ENCODE peak calls at places on chromosomes 13 and 19, in eight cellular contexts. A is tibial artery, F is GM23338, N is suprapubic skin, E is astrocyte, R is fibroblast of lung, G is right lobe of liver, X is colonic mucosa. D is an unnamed sample. For H3K36me3, the result is how much of the 10 kb centered on the place peaks cover.

GRCh38 chr13:42328672-42329071 is 56.7 kb downstream of the AKAP11 start:
- DNase-seq in A (no peak), F (no peak), N (no peak), E (no peak), R (no peak), G (no peak), X (no peak), D (no peak)

GRCh38 chr13:34340534-34340933 is 522.6 kb downstream of the RFC3 start:
- DNase-seq in A (peak), F (no peak), N (peak), E (no peak), R (peak), G (no peak), X (no peak), D (no peak)

GRCh38 chr19:51259348-51260245 is 8.7 kb downstream of the SIGLECL1 start:
- DNase-seq in A (peak), F (peak), N (no peak), E (no peak), R (no peak), G (no peak), X (peak), D (peak)

GRCh38 chr19:8552810-8553209 is 24.4 kb downstream of the MYO1F start:
- DNase-seq in A (no peak), F (peak), N (no peak), E (peak), R (peak), G (no peak), X (no peak), D (peak)

GRCh38 chr19:2372076-2372612 is 12.1 kb downstream of the TMPRSS9 start:
- DNase-seq in A (no peak), F (no peak), N (no peak), E (no peak), R (no peak), G (no peak), X (no peak), D (no peak)

GRCh38 chr13:104483631-104484030 is 1417.4 kb upstream of the SLC10A2 start:
- DNase-seq in A (no peak), F (no peak), N (no peak), E (no peak), R (no peak), G (no peak), X (no peak), D (no peak)

GRCh38 chr13:71517004-71517403 is 350.0 kb downstream of the DACH1 start:
- DNase-seq in A (no peak), F (no peak), N (no peak), E (no peak), R (peak), G (no peak), X (peak), D (no peak)

GRCh38 chr19:36963262-36963661 is 47.1 kb downstream of the ZNF568 start:
- DNase-seq in A (no peak), F (no peak), N (no peak), E (no peak), R (no peak), G (no peak), X (no peak), D (peak)

GRCh38 chr19:2841858-2842574 is 741 bp downstream of the ZNF555 start:
- DNase-seq in A (no peak), F (peak), N (no peak), E (no peak), R (no peak), G (no peak), X (no peak), D (no peak)

GRCh38 chr13:26050568-26051230 is 1.1 kb downstream of the SHISA2 start:
- DNase-seq in A (no peak), F (peak), N (no peak), E (peak), R (peak), G (no peak), X (no peak), D (peak)

GRCh38 chr19:35034588-35035382 is 4.5 kb downstream of the SCN1B start:
- DNase-seq in A (no peak), F (no peak), N (no peak), E (no peak), R (no peak), G (no peak), X (no peak), D (no peak)

GRCh38 chr19:35032356-35032865 is 2.1 kb downstream of the SCN1B start:
- DNase-seq in A (no peak), F (no peak), N (no peak), E (no peak), R (no peak), G (no peak), X (no peak), D (no peak)

GRCh38 chr19:35034005-35034502 is 3.8 kb downstream of the SCN1B start:
- DNase-seq in A (no peak), F (no peak), N (no peak), E (no peak), R (no peak), G (no peak), X (no peak), D (no peak)

GRCh38 chr19:35031072-35031881 is 1.0 kb downstream of the SCN1B start:
- DNase-seq in A (peak), F (peak), N (no peak), E (peak), R (peak), G (no peak), X (no peak), D (no peak)

GRCh38 chr19:35033067-35034004 is 3.1 kb downstream of the SCN1B start:
- DNase-seq in A (no peak), F (no peak), N (no peak), E (no peak), R (no peak), G (no peak), X (no peak), D (no peak)
- TF ChIP-seq CTCF in A (no peak), F (no peak), N (no peak), E (no peak), R (no peak), G (no peak), X (no peak), D (no peak)

GRCh38 chr13:27496006-27496405 is 45.6 kb upstream of the MTIF3 start:
- DNase-seq in A (no peak), F (no peak), N (no peak), E (no peak), R (no peak), G (no peak), X (no peak), D (no peak)

GRCh38 chr13:27500806-27501534 is 50.6 kb upstream of the MTIF3 start:
- DNase-seq in A (no peak), F (no peak), N (no peak), E (no peak), R (peak), G (no peak), X (no peak), D (peak)

GRCh38 chr13:27493981-27494380 is 43.6 kb upstream of the MTIF3 start:
- DNase-seq in A (no peak), F (no peak), N (no peak), E (no peak), R (no peak), G (no peak), X (no peak), D (no peak)

DNA sequence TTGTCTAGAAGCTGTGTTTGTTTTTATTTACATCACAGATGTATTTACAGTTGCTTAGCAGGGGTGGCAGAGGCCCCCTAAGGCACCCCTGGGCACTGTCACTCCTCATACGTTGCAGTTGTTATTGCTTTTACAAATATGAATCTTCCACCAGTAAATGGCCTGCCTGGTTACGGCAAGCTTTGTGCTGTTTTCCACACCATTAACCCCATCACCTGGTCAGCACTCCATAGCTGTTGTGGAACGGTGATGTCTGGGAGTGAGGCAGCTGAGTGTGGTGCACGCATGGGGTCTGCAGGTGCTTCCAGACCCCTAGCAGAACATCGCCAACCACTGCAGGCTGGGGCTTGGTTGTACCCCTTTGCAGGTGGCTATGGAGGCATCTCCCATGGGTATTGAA is 46.5 kb upstream of the MTIF3 start:
- DNase-seq in A (no peak), F (no peak), N (no peak), E (no peak), R (no peak), G (no peak), X (no peak), D (no peak)
- H3K36me3 ChIP-seq in A (under half), F (under half), N (under half), E (under half), R (under half), G (under half), X (under half), D (under half)

GRCh38 chr19:45037393-45038169 is 1.3 kb upstream of the CLASRP start:
- DNase-seq in A (no peak), F (peak), N (no peak), E (no peak), R (no peak), G (no peak), X (no peak), D (no peak)
- TF ChIP-seq CTCF in A (no peak), F (peak), N (no peak), E (no peak), R (no peak), G (no peak), X (no peak), D (no peak)

GRCh38 chr13:99523838-99524237 is 22.6 kb downstream of the TM9SF2 start:
- DNase-seq in A (no peak), F (no peak), N (no peak), E (no peak), R (no peak), G (no peak), X (no peak), D (no peak)
- H3K36me3 ChIP-seq in A (under half), F (under half), N (half or more), E (under half), R (under half), G (under half), X (under half), D (under half)

GRCh38 chr19:16185123-16185924 is at the start of gene FAM32A:
- DNase-seq in A (peak), F (peak), N (peak), E (peak), R (peak), G (peak), X (peak), D (peak)
- TF ChIP-seq CTCF in A (peak), F (peak), N (peak), E (peak), R (peak), G (peak), X (peak), D (peak)

GRCh38 chr19:40342644-40343311 is 5.4 kb downstream of the C19orf47 start:
- DNase-seq in A (no peak), F (no peak), N (no peak), E (no peak), R (no peak), G (no peak), X (no peak), D (no peak)
- H3K36me3 ChIP-seq in A (under half), F (under half), N (under half), E (under half), R (under half), G (under half), X (under half), D (under half)

GRCh38 chr13:47121092-47121763 is 224.4 kb upstream of the HTR2A start:
- DNase-seq in A (no peak), F (no peak), N (no peak), E (no peak), R (no peak), G (no peak), X (no peak), D (no peak)

DNA sequence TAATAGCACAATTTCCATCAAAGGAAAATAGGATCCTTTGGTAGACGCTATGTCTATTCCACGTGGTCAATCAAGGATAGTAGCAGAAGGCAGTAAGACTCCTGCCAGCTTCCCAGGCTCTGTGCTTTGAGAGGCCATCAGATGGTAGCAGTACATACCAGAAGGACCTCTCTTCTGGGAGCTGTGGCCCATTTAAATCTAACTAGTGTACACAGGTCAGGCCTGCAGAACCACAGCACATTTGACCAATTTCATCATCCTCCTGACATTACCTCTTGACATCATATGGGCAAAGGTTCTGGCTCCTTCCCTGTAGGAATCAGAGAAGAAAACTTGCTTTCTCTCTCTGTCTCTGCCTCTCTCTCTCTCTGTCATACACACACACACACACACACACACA is 229.6 kb upstream of the HTR2A start:
- DNase-seq in A (no peak), F (no peak), N (no peak), E (no peak), R (no peak), G (peak), X (no peak), D (no peak)
- TF ChIP-seq CTCF in A (no peak), F (peak), N (no peak), E (no peak), R (no peak), G (peak), X (no peak), D (peak)

D was measured in BE2C.